ENCODE peak calls at places on chromosomes 11 and 22, in six cellular contexts. X, A, F, R, M and P are unnamed samples.

GRCh38 chr22:37623075-37624016 is 14.7 kb downstream of the GGA1 start:
- DNase-seq in R (peak), X (peak), F (peak), A (no peak), M (no peak), P (no peak)

GRCh38 chr11:86292912-86293606 is 9.0 kb upstream of the HIKESHI start:
- DNase-seq in M (no peak), A (no peak), R (no peak), F (no peak), X (no peak), P (no peak)

GRCh38 chr11:63802637-63803414 is 10.4 kb upstream of the SPINDOC start:
- DNase-seq in X (peak), R (no peak), F (no peak), M (no peak), A (peak), P (peak)

GRCh38 chr11:19173004-19173689 is 28.6 kb downstream of the CSRP3 start:
- DNase-seq in X (no peak), M (no peak), F (no peak), R (no peak), A (no peak), P (no peak)

GRCh38 chr11:69067200-69067599 is 18.5 kb downstream of the TPCN2 start:
- DNase-seq in X (no peak), A (no peak), R (no peak), M (no peak), F (no peak), P (no peak)

GRCh38 chr11:8963569-8964323 is 496 bp downstream of the TMEM9B start:
- DNase-seq in X (peak), M (peak), R (peak), A (no peak), F (peak), P (no peak)

GRCh38 chr22:28821452-28821851 is 21.1 kb upstream of the XBP1 start:
- DNase-seq in F (no peak), X (no peak), R (no peak), A (no peak), M (no peak), P (no peak)

GRCh38 chr11:109696191-109696897 is 274.4 kb downstream of the C11orf87 start:
- DNase-seq in R (no peak), M (no peak), F (no peak), X (peak), A (no peak), P (peak)

GRCh38 chr11:70500076-70500847 is 101.9 kb downstream of the CTTN start:
- DNase-seq in A (no peak), R (no peak), F (no peak), M (no peak), X (no peak), P (no peak)

GRCh38 chr11:64123102-64123434 is 42.8 kb downstream of the MACROD1 start:
- DNase-seq in M (peak), R (no peak), F (no peak), A (no peak), X (no peak), P (no peak)

GRCh38 chr22:20430641-20431519 is 6.7 kb downstream of the SCARF2 start:
- DNase-seq in R (no peak), F (peak), A (no peak), X (no peak), M (peak), P (no peak)

GRCh38 chr11:70942593-70942992 is 309.8 kb downstream of the SHANK2 start:
- DNase-seq in X (no peak), R (peak), F (no peak), A (no peak), M (no peak), P (no peak)

GRCh38 chr11:111066861-111067260 is 178.7 kb upstream of the POU2AF2 start:
- DNase-seq in R (no peak), M (no peak), F (no peak), X (no peak), A (no peak), P (no peak)

GRCh38 chr22:49979587-49980264 is 19.2 kb downstream of the PIM3 start:
- DNase-seq in R (peak), M (no peak), F (no peak), A (no peak), X (peak), P (peak)